ENCODE peak calls at places on chromosome 7, in six cellular contexts. One of them, this sample, is unnamed.

GRCh38 chr7:150388709-150389531 is 9.8 kb downstream of the ZNF775 start:
- DNase-seq in sigmoid colon: peak
- DNase-seq in gastrocnemius medialis: peak
- DNase-seq in adrenal gland: peak
- DNase-seq in H54: no peak
- DNase-seq in tibial nerve: no peak
- DNase-seq in this sample: no peak

GRCh38 chr7:56538541-56539429 is 422.6 kb upstream of the NUPR2 start:
- DNase-seq in sigmoid colon: no peak
- DNase-seq in gastrocnemius medialis: no peak
- DNase-seq in adrenal gland: no peak
- DNase-seq in H54: no peak
- DNase-seq in tibial nerve: no peak
- DNase-seq in this sample: no peak

GRCh38 chr7:7517661-7518236 is 17.9 kb downstream of the COL28A1 start:
- DNase-seq in sigmoid colon: no peak
- DNase-seq in gastrocnemius medialis: no peak
- DNase-seq in adrenal gland: no peak
- DNase-seq in H54: no peak
- DNase-seq in tibial nerve: no peak
- DNase-seq in this sample: no peak

GRCh38 chr7:70588610-70589009 is 543.3 kb upstream of the GALNT17 start:
- DNase-seq in sigmoid colon: no peak
- DNase-seq in gastrocnemius medialis: no peak
- DNase-seq in adrenal gland: no peak
- DNase-seq in H54: no peak
- DNase-seq in tibial nerve: no peak
- DNase-seq in this sample: no peak

GRCh38 chr7:36232971-36233550 is 80.0 kb downstream of the EEPD1 start:
- DNase-seq in sigmoid colon: no peak
- DNase-seq in gastrocnemius medialis: no peak
- DNase-seq in adrenal gland: no peak
- DNase-seq in H54: no peak
- DNase-seq in tibial nerve: no peak
- DNase-seq in this sample: no peak

GRCh38 chr7:157302314-157302711 is 34.5 kb upstream of the DNAJB6 start:
- DNase-seq in sigmoid colon: peak
- DNase-seq in gastrocnemius medialis: peak
- DNase-seq in adrenal gland: peak
- DNase-seq in H54: peak
- DNase-seq in tibial nerve: no peak
- DNase-seq in this sample: no peak

GRCh38 chr7:39017369-39017768 is 39.7 kb downstream of the POU6F2 start:
- DNase-seq in sigmoid colon: no peak
- DNase-seq in gastrocnemius medialis: no peak
- DNase-seq in adrenal gland: no peak
- DNase-seq in H54: no peak
- DNase-seq in tibial nerve: no peak
- DNase-seq in this sample: no peak

GRCh38 chr7:121440857-121441503 is 44.9 kb upstream of the FAM3C start:
- DNase-seq in sigmoid colon: no peak
- DNase-seq in gastrocnemius medialis: no peak
- DNase-seq in adrenal gland: no peak
- DNase-seq in H54: no peak
- DNase-seq in tibial nerve: no peak
- DNase-seq in this sample: no peak

GRCh38 chr7:16223963-16224707 is 197.2 kb downstream of the CRPPA start:
- DNase-seq in sigmoid colon: no peak
- DNase-seq in gastrocnemius medialis: no peak
- DNase-seq in adrenal gland: no peak
- DNase-seq in H54: no peak
- DNase-seq in tibial nerve: no peak
- DNase-seq in this sample: no peak

GRCh38 chr7:81949306-81949705 is 179.5 kb upstream of the HGF start:
- DNase-seq in sigmoid colon: no peak
- DNase-seq in gastrocnemius medialis: no peak
- DNase-seq in adrenal gland: no peak
- DNase-seq in H54: no peak
- DNase-seq in tibial nerve: no peak
- DNase-seq in this sample: no peak

GRCh38 chr7:5824297-5824610 is 42.8 kb upstream of the RNF216 start:
- DNase-seq in sigmoid colon: no peak
- DNase-seq in gastrocnemius medialis: no peak
- DNase-seq in adrenal gland: no peak
- DNase-seq in H54: no peak
- DNase-seq in tibial nerve: no peak
- DNase-seq in this sample: no peak

GRCh38 chr7:128791121-128791967 is 424 bp upstream of the CCDC136 start:
- DNase-seq in sigmoid colon: peak
- DNase-seq in gastrocnemius medialis: peak
- DNase-seq in adrenal gland: peak
- DNase-seq in H54: peak
- DNase-seq in tibial nerve: no peak
- DNase-seq in this sample: no peak

GRCh38 chr7:105862770-105863169 is 13.6 kb downstream of the ATXN7L1 start:
- DNase-seq in sigmoid colon: no peak
- DNase-seq in gastrocnemius medialis: no peak
- DNase-seq in adrenal gland: no peak
- DNase-seq in H54: no peak
- DNase-seq in tibial nerve: no peak
- DNase-seq in this sample: no peak

GRCh38 chr7:158406817-158407216 is 180.8 kb downstream of the PTPRN2 start:
- DNase-seq in sigmoid colon: no peak
- DNase-seq in gastrocnemius medialis: no peak
- DNase-seq in adrenal gland: no peak
- DNase-seq in H54: no peak
- DNase-seq in tibial nerve: no peak
- DNase-seq in this sample: no peak

GRCh38 chr7:96526492-96526891 is 183.2 kb downstream of the SEM1 start:
- DNase-seq in sigmoid colon: no peak
- DNase-seq in gastrocnemius medialis: no peak
- DNase-seq in adrenal gland: no peak
- DNase-seq in H54: no peak
- DNase-seq in tibial nerve: no peak
- DNase-seq in this sample: no peak

GRCh38 chr7:90710466-90710850 is 114.3 kb downstream of the CDK14 start:
- DNase-seq in sigmoid colon: no peak
- DNase-seq in gastrocnemius medialis: no peak
- DNase-seq in adrenal gland: no peak
- DNase-seq in H54: no peak
- DNase-seq in tibial nerve: no peak
- DNase-seq in this sample: no peak

GRCh38 chr7:30877010-30877740 is 34.5 kb upstream of the AQP1 start:
- DNase-seq in sigmoid colon: no peak
- DNase-seq in gastrocnemius medialis: no peak
- DNase-seq in adrenal gland: no peak
- DNase-seq in H54: no peak
- DNase-seq in tibial nerve: no peak
- DNase-seq in this sample: no peak

GRCh38 chr7:151248191-151249033 is at the start of gene SMARCD3:
- DNase-seq in sigmoid colon: peak
- DNase-seq in gastrocnemius medialis: peak
- DNase-seq in adrenal gland: peak
- DNase-seq in H54: no peak
- DNase-seq in tibial nerve: no peak
- DNase-seq in this sample: no peak

GRCh38 chr7:11831727-11832495 is at the start of gene THSD7A:
- DNase-seq in sigmoid colon: peak
- DNase-seq in gastrocnemius medialis: no peak
- DNase-seq in adrenal gland: peak
- DNase-seq in H54: peak
- DNase-seq in tibial nerve: no peak
- DNase-seq in this sample: no peak

GRCh38 chr7:155362380-155363145 is 64.9 kb downstream of the INSIG1 start:
- DNase-seq in sigmoid colon: no peak
- DNase-seq in gastrocnemius medialis: no peak
- DNase-seq in adrenal gland: no peak
- DNase-seq in H54: no peak
- DNase-seq in tibial nerve: no peak
- DNase-seq in this sample: no peak

GRCh38 chr7:132930881-132931280 is 151.0 kb downstream of the CHCHD3 start:
- DNase-seq in sigmoid colon: no peak
- DNase-seq in gastrocnemius medialis: no peak
- DNase-seq in adrenal gland: no peak
- DNase-seq in H54: no peak
- DNase-seq in tibial nerve: no peak
- DNase-seq in this sample: no peak

GRCh38 chr7:43618073-43618472 is 35.2 kb downstream of the STK17A start:
- DNase-seq in sigmoid colon: no peak
- DNase-seq in gastrocnemius medialis: no peak
- DNase-seq in adrenal gland: no peak
- DNase-seq in H54: no peak
- DNase-seq in tibial nerve: no peak
- DNase-seq in this sample: no peak

GRCh38 chr7:43619213-43620012 is 36.5 kb downstream of the STK17A start:
- DNase-seq in sigmoid colon: no peak
- DNase-seq in gastrocnemius medialis: no peak
- DNase-seq in adrenal gland: no peak
- DNase-seq in H54: no peak
- DNase-seq in tibial nerve: no peak
- DNase-seq in this sample: no peak

GRCh38 chr7:43615558-43616145 is 32.7 kb downstream of the STK17A start:
- DNase-seq in sigmoid colon: no peak
- DNase-seq in gastrocnemius medialis: no peak
- DNase-seq in adrenal gland: no peak
- DNase-seq in H54: no peak
- DNase-seq in tibial nerve: no peak
- DNase-seq in this sample: no peak

GRCh38 chr7:43612599-43613589 is 30.0 kb downstream of the STK17A start:
- DNase-seq in sigmoid colon: no peak
- DNase-seq in gastrocnemius medialis: no peak
- DNase-seq in adrenal gland: no peak
- DNase-seq in H54: no peak
- DNase-seq in tibial nerve: no peak
- DNase-seq in this sample: no peak

DNA sequence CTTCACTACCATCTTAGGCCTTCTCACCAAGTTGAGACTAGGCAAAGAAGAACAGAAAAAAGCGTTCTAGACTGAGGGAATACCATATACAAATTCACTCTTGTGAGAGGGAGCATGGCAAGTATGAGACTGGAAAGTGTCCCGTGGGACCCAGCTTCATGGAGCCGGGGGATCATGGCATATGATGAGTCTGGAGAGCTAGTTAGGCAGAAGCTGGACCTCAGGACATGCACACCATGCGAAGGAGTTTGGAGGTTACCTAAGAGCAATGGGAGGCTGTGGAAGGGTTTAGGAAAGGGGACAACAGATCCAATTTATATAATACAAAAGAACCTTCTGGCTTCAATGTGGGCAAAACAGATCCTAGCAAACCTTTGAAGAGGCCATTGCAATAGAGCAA is 34.1 kb downstream of the STK17A start:
- DNase-seq in sigmoid colon: no peak
- DNase-seq in gastrocnemius medialis: no peak
- DNase-seq in adrenal gland: no peak
- DNase-seq in H54: no peak
- DNase-seq in tibial nerve: no peak
- DNase-seq in this sample: no peak
- TF ChIP-seq POLR2A in sigmoid colon: no peak
- TF ChIP-seq POLR2A in gastrocnemius medialis: no peak
- TF ChIP-seq POLR2A in adrenal gland: no peak
- TF ChIP-seq POLR2A in H54: no peak
- TF ChIP-seq POLR2A in tibial nerve: no peak
- TF ChIP-seq POLR2A in this sample: no peak

GRCh38 chr7:100430450-100431285 is 1.0 kb downstream of the MEPCE start:
- DNase-seq in sigmoid colon: peak
- DNase-seq in gastrocnemius medialis: no peak
- DNase-seq in adrenal gland: peak
- DNase-seq in H54: no peak
- DNase-seq in tibial nerve: peak
- DNase-seq in this sample: no peak
- TF ChIP-seq POLR2A in sigmoid colon: no peak
- TF ChIP-seq POLR2A in gastrocnemius medialis: no peak
- TF ChIP-seq POLR2A in adrenal gland: no peak
- TF ChIP-seq POLR2A in H54: no peak
- TF ChIP-seq POLR2A in tibial nerve: no peak
- TF ChIP-seq POLR2A in this sample: no peak

GRCh38 chr7:114085592-114086490 is 167.0 kb upstream of the PPP1R3A start:
- DNase-seq in sigmoid colon: peak
- DNase-seq in gastrocnemius medialis: peak
- DNase-seq in adrenal gland: peak
- DNase-seq in H54: no peak
- DNase-seq in tibial nerve: peak
- DNase-seq in this sample: peak

GRCh38 chr7:114088541-114088940 is 169.7 kb upstream of the PPP1R3A start:
- DNase-seq in sigmoid colon: no peak
- DNase-seq in gastrocnemius medialis: no peak
- DNase-seq in adrenal gland: no peak
- DNase-seq in H54: no peak
- DNase-seq in tibial nerve: no peak
- DNase-seq in this sample: no peak

GRCh38 chr7:114086906-114087651 is 168.3 kb upstream of the PPP1R3A start:
- DNase-seq in sigmoid colon: peak
- DNase-seq in gastrocnemius medialis: peak
- DNase-seq in adrenal gland: peak
- DNase-seq in H54: no peak
- DNase-seq in tibial nerve: no peak
- DNase-seq in this sample: no peak

GRCh38 chr7:114086491-114086905 is 167.7 kb upstream of the PPP1R3A start:
- DNase-seq in sigmoid colon: peak
- DNase-seq in gastrocnemius medialis: peak
- DNase-seq in adrenal gland: peak
- DNase-seq in H54: no peak
- DNase-seq in tibial nerve: no peak
- DNase-seq in this sample: no peak

DNA sequence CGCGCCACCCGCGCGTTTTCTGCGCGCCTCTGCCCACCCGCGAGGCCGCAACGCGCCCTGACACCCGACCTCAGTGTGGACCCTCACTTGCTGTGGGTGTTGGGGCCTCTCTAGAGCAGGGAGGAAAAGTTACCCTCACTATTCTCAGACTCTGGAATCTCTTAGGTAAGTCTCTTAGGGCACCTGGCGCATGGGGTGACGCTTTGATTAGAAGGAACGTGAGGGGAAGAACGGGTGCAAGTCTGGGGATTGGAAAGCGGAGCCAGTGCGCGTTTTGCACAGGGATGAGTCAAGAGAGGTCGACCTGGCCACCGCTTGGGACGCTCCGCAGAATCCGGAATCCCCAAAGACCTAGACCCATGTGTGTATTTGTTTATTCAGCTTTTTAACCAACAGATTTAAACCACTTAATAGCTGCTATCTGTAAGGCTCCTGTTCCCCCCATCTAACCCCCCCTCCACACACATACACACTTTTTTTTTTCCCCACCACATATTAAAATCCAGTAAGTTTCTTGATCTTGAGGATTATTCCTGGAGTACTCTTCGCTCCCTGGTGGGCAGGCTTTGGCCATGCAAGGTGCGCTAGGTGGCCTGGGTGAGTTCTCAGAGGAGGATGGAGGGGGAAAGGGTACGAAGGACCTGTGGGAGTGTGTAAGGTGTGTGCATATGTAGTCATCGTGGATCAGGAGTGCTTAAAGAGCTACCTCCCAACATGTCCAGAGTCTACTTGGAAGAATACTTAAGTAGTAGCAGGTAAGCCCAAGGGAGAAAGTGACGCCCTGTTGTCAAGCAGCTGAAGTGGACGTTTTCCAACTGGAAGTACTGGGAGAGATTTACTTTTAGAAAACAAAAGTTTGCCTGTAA is 169.1 kb upstream of the PPP1R3A start:
- DNase-seq in sigmoid colon: peak
- DNase-seq in gastrocnemius medialis: peak
- DNase-seq in adrenal gland: peak
- DNase-seq in H54: no peak
- DNase-seq in tibial nerve: no peak
- DNase-seq in this sample: no peak
- TF ChIP-seq POLR2A in sigmoid colon: no peak
- TF ChIP-seq POLR2A in gastrocnemius medialis: peak
- TF ChIP-seq POLR2A in adrenal gland: no peak
- TF ChIP-seq POLR2A in H54: no peak
- TF ChIP-seq POLR2A in tibial nerve: no peak
- TF ChIP-seq POLR2A in this sample: no peak

GRCh38 chr7:2251841-2252771 is 10.1 kb downstream of the NUDT1 start:
- DNase-seq in sigmoid colon: no peak
- DNase-seq in gastrocnemius medialis: no peak
- DNase-seq in adrenal gland: no peak
- DNase-seq in H54: no peak
- DNase-seq in tibial nerve: no peak
- DNase-seq in this sample: no peak
- TF ChIP-seq POLR2A in sigmoid colon: no peak
- TF ChIP-seq POLR2A in gastrocnemius medialis: no peak
- TF ChIP-seq POLR2A in adrenal gland: no peak
- TF ChIP-seq POLR2A in H54: no peak
- TF ChIP-seq POLR2A in tibial nerve: no peak
- TF ChIP-seq POLR2A in this sample: no peak

This sample was measured in vagina.